ENCODE peak calls at places on chromosome 11, in ten cellular contexts. K is epithelial cell of prostate; V is CD4-positive, alpha-beta T cell; C is K562; D is psoas muscle; X is CD8-positive, alpha-beta T cell; Q is pancreas; W is left ventricle myocardium inferior; J is dorsolateral prefrontal cortex; H is tibial artery. O is an unnamed sample.

GRCh38 chr11:62494246-62494645 is 52.4 kb downstream of the AHNAK start:
- DNase-seq in C (no peak), K (no peak), H (no peak), X (no peak), Q (no peak), V (no peak), J (no peak), W (no peak), D (no peak), O (no peak)

GRCh38 chr11:100684101-100685065 is 2.7 kb upstream of the ARHGAP42 start:
- DNase-seq in Q (no peak), H (no peak), X (no peak), D (no peak), C (no peak), W (no peak), K (no peak), J (no peak), V (no peak), O (no peak)

GRCh38 chr11:28820296-28820989 is 712.3 kb downstream of the METTL15 start:
- DNase-seq in J (no peak), H (no peak), V (no peak), C (no peak), W (no peak), X (no peak), Q (no peak), D (no peak), K (no peak), O (no peak)

GRCh38 chr11:111923351-111923788 is 4.7 kb downstream of the C11orf52 start:
- DNase-seq in X (no peak), H (peak), Q (no peak), W (no peak), J (no peak), D (no peak), C (no peak), K (no peak), V (no peak), O (no peak)

GRCh38 chr11:32829157-32829679 is 509 bp upstream of the PRRG4 start:
- DNase-seq in H (no peak), W (no peak), C (no peak), K (no peak), X (no peak), Q (no peak), V (no peak), J (no peak), D (no peak), O (no peak)

GRCh38 chr11:8354622-8355417 is 91.1 kb upstream of the LMO1 start:
- DNase-seq in K (no peak), W (no peak), X (no peak), Q (no peak), H (no peak), C (no peak), V (no peak), J (peak), D (peak), O (peak)

GRCh38 chr11:67345247-67345948 is 7.9 kb downstream of the POLD4 start:
- DNase-seq in C (no peak), J (no peak), K (no peak), X (no peak), D (no peak), H (no peak), W (no peak), V (no peak), Q (no peak), O (no peak)

GRCh38 chr11:9660886-9661285 is 3.0 kb upstream of the SWAP70 start:
- DNase-seq in J (no peak), H (no peak), V (no peak), Q (no peak), D (no peak), K (no peak), W (no peak), X (no peak), C (no peak), O (no peak)

GRCh38 chr11:1195690-1196515 is 27.0 kb upstream of the MUC5B start:
- DNase-seq in H (peak), Q (no peak), X (no peak), J (peak), K (no peak), C (no peak), D (peak), W (peak), V (no peak), O (no peak)

GRCh38 chr11:33828604-33829429 is 54.5 kb upstream of the FBXO3 start:
- DNase-seq in W (no peak), K (no peak), Q (no peak), H (no peak), C (no peak), J (no peak), V (no peak), D (no peak), X (no peak), O (peak)

GRCh38 chr11:29306527-29306926 is 710.3 kb downstream of the KCNA4 start:
- DNase-seq in W (no peak), X (no peak), C (no peak), Q (no peak), K (no peak), J (no peak), V (no peak), H (no peak), D (no peak), O (no peak)

GRCh38 chr11:118911113-118911879 is 14.4 kb downstream of the BCL9L start:
- DNase-seq in C (peak), K (no peak), H (no peak), Q (no peak), V (no peak), W (no peak), X (no peak), D (peak), J (no peak), O (no peak)

GRCh38 chr11:106925245-106925644 is 93.0 kb downstream of the GUCY1A2 start:
- DNase-seq in K (no peak), H (no peak), C (no peak), X (no peak), Q (no peak), W (no peak), J (no peak), D (no peak), V (no peak), O (no peak)

GRCh38 chr11:3131330-3131941 is 33.7 kb downstream of the OSBPL5 start:
- DNase-seq in W (no peak), Q (no peak), K (no peak), D (no peak), V (no peak), C (no peak), H (no peak), J (no peak), X (no peak), O (no peak)
- H3K27ac ChIP-seq in W (no peak), Q (no peak), K (no peak), D (no peak), V (no peak), C (no peak), H (no peak), J (no peak), X (no peak), O (no peak)

DNA sequence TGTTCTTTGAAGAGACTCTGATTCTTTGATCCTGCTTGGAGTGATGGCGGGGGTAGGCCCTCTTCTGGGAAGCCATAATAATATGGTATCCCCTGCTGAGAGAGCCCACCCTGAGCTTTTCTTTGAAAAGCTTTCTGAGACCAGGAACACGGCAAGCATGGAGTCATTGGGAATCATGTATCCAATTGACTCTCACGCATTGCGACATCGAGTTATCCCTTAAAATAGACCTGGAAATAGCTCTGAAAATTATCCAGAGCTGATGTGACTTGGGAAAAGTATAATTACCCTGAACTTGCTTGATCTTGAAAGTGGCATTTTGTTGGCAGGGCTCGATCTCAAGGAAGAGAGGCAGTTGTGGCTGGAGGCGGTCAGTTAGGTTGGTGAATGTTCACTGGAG is 36.8 kb upstream of the MPEG1 start:
- DNase-seq in V (no peak), W (no peak), D (no peak), H (no peak), J (no peak), C (no peak), Q (no peak), X (no peak), K (no peak), O (no peak)
- H3K27ac ChIP-seq in V (no peak), W (no peak), D (no peak), H (no peak), J (no peak), C (no peak), Q (no peak), X (no peak), K (no peak), O (no peak)

DNA sequence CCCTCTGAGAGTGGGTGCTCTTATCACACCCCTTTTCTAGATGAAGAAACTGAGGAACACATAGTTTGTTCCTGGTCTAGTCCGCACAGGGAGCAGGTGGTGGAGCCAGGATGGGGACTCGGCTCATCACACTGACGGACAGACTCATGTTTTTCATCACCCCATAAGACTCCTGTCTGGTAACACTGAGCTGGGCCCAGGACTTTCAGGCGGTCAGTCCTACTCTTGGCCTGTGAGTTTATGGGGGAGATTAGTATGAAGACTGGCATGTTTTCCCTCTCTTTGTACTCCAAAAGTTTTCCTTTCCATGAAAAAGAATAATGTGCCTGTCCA is 160.8 kb downstream of the LDLRAD3 start:
- DNase-seq in H (no peak), V (no peak), W (no peak), C (no peak), J (no peak), Q (no peak), X (no peak), D (no peak), K (no peak), O (no peak)
- H3K27ac ChIP-seq in H (no peak), V (no peak), W (no peak), C (peak), J (no peak), Q (no peak), X (no peak), D (no peak), K (no peak), O (no peak)

GRCh38 chr11:69985654-69986420 is 92.3 kb upstream of the ANO1 start:
- DNase-seq in H (no peak), V (no peak), W (no peak), J (no peak), D (peak), X (no peak), C (peak), K (no peak), Q (no peak), O (no peak)
- H3K27ac ChIP-seq in H (peak), V (no peak), W (peak), J (peak), D (no peak), X (no peak), C (no peak), K (no peak), Q (no peak), O (no peak)

GRCh38 chr11:64799256-64799924 is 3.6 kb downstream of the MAP4K2 start:
- DNase-seq in C (no peak), K (no peak), D (peak), X (no peak), Q (no peak), V (no peak), H (no peak), W (no peak), J (no peak), O (no peak)
- H3K27ac ChIP-seq in C (no peak), K (no peak), D (no peak), X (no peak), Q (no peak), V (no peak), H (no peak), W (peak), J (no peak), O (no peak)

DNA sequence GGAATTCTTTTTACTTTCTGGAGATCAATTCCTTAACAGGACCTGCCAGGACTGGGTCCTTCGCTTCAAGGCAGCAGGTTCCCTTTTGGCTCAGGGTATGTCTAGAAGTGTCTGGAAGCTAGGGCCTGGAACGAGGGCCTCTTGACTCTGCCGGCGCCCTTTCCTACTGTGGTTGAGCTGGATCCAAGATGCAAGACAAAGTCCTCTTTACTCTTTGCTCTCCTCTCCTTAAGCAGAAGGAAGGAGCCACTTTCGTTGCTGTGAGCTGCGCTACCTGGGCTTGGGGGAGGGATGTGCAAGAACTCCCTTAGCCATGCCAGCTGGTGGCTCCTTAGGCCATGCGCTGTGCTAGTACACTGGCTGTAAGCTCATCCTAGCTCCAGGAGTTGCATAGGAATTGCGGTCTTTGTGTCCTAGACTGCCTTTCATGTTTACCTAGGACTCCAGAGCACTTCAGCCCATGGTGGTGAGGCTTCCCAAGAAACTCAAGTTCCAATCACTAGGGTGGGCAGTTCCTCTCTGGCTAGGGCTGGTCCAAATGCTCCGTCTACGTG is 18.1 kb downstream of the GLB1L2 start:
- DNase-seq in K (no peak), V (no peak), C (no peak), D (no peak), X (no peak), H (no peak), Q (no peak), W (no peak), J (no peak), O (no peak)
- H3K27ac ChIP-seq in K (no peak), V (no peak), C (no peak), D (no peak), X (peak), H (no peak), Q (no peak), W (no peak), J (no peak), O (no peak)

DNA sequence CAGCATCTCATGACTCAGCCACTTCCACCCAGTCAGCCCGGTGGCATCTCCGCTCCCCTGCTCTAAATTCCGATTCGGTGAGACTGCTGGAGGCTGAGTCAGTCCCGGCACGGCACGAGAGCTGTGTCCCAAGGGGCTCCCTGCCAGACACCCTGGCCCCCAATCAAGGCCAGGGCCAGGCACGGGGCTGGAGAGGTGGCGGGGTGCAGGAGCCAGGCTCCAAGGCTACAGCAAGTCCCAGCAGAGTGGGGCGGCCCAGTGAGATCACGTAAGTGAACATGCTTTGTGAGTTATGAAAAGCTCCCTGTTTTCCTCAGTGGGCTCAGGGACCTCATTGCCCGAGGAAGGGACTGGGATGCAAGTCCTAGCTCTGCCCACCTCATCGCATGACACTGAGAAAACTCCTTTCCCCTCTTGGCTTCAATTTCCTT is 3.0 kb downstream of the C11orf68 start:
- DNase-seq in K (peak), C (peak), J (peak), V (no peak), Q (peak), D (peak), H (peak), W (peak), X (no peak), O (no peak)
- H3K27ac ChIP-seq in K (peak), C (no peak), J (peak), V (no peak), Q (no peak), D (peak), H (peak), W (peak), X (no peak), O (no peak)

GRCh38 chr11:44755553-44756505 is 29.1 kb downstream of the TSPAN18 start:
- DNase-seq in C (no peak), W (no peak), J (no peak), H (peak), D (no peak), Q (no peak), X (no peak), V (no peak), K (no peak), O (no peak)
- H3K27ac ChIP-seq in C (no peak), W (peak), J (no peak), H (peak), D (no peak), Q (no peak), X (no peak), V (no peak), K (no peak), O (no peak)

GRCh38 chr11:126406368-126406767 is 50.9 kb downstream of the ST3GAL4 start:
- DNase-seq in H (no peak), X (no peak), C (no peak), Q (no peak), J (no peak), V (no peak), K (no peak), W (no peak), D (peak), O (no peak)
- H3K27ac ChIP-seq in H (no peak), X (no peak), C (no peak), Q (no peak), J (peak), V (no peak), K (peak), W (peak), D (no peak), O (peak)

GRCh38 chr11:75145196-75145971 is 5.5 kb upstream of the SLCO2B1 start:
- DNase-seq in J (no peak), H (no peak), X (no peak), D (no peak), K (no peak), Q (no peak), W (no peak), V (no peak), C (no peak), O (no peak)

GRCh38 chr11:75142714-75143419 is 8.0 kb upstream of the SLCO2B1 start:
- DNase-seq in C (peak), X (peak), Q (no peak), D (peak), W (peak), H (peak), V (peak), J (peak), K (peak), O (peak)

GRCh38 chr11:75144716-75145014 is 6.2 kb upstream of the SLCO2B1 start:
- DNase-seq in D (no peak), K (no peak), Q (no peak), W (no peak), J (no peak), V (no peak), C (no peak), X (no peak), H (no peak), O (no peak)

GRCh38 chr11:75141166-75141565 is 9.7 kb upstream of the SLCO2B1 start:
- DNase-seq in H (no peak), X (no peak), D (no peak), Q (no peak), V (no peak), J (no peak), W (no peak), K (no peak), C (no peak), O (no peak)

DNA sequence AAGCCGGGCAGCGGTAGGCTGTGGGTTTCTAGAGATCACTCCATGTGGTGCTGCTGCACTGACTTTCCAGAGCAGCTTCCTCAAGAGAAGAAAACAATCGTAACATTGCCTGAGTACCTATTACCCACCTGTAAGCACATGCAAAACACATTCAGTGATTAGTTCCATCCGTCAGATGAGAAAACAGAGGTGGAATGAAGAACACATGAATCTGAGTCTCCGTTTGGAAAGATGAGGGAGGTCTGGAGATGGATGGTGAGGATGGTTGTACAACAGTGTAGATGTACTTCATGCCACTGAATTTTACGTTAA is 7.5 kb upstream of the SLCO2B1 start:
- DNase-seq in X (no peak), V (no peak), C (no peak), J (no peak), Q (no peak), K (no peak), H (no peak), D (no peak), W (no peak), O (no peak)
- H3K27ac ChIP-seq in X (no peak), V (no peak), C (peak), J (peak), Q (no peak), K (peak), H (no peak), D (no peak), W (peak), O (no peak)